ENCODE peak calls at places on chromosome 15, in ten cellular contexts. U is colonic mucosa; E is mucosa of descending colon; D is dorsolateral prefrontal cortex; Y is thoracic aorta; X is fibroblast of villous mesenchyme; N is CD8-positive, alpha-beta T cell; H is fibroblast of the aortic adventitia; T is upper lobe of left lung; F is GM20000. J is an unnamed sample.

GRCh38 chr15:88563638-88564037 is 17.2 kb upstream of the DET1 start:
- DNase-seq in U (no peak), E (no peak), D (no peak), Y (no peak), X (no peak), N (no peak), H (peak), T (no peak), F (no peak), J (no peak)

GRCh38 chr15:52078876-52079700 is 33.5 kb downstream of the BCL2L10 start:
- DNase-seq in U (peak), E (peak), D (peak), Y (peak), X (peak), N (peak), H (peak), T (no peak), F (peak), J (peak)

GRCh38 chr15:99435138-99435695 is 130.6 kb upstream of the MEF2A start:
- DNase-seq in U (peak), E (peak), D (peak), Y (no peak), X (no peak), N (no peak), H (no peak), T (peak), F (no peak), J (no peak)

GRCh38 chr15:73284073-73284472 is 84.7 kb downstream of the HCN4 start:
- DNase-seq in U (no peak), E (no peak), D (no peak), Y (no peak), X (peak), N (no peak), H (peak), T (no peak), F (no peak), J (no peak)

GRCh38 chr15:75641603-75642002 is 1.6 kb upstream of the IMP3 start:
- DNase-seq in U (no peak), E (no peak), D (no peak), Y (no peak), X (no peak), N (no peak), H (no peak), T (no peak), F (no peak), J (no peak)

GRCh38 chr15:88243895-88244787 is 12.4 kb downstream of the NTRK3 start:
- DNase-seq in U (no peak), E (no peak), D (no peak), Y (no peak), X (peak), N (no peak), H (peak), T (no peak), F (peak), J (no peak)

GRCh38 chr15:56719021-56719612 is 14.2 kb downstream of the ZNF280D start:
- DNase-seq in U (no peak), E (no peak), D (no peak), Y (no peak), X (no peak), N (no peak), H (no peak), T (no peak), F (no peak), J (no peak)

GRCh38 chr15:31435891-31436628 is 109.4 kb downstream of the KLF13 start:
- DNase-seq in U (peak), E (peak), D (no peak), Y (no peak), X (no peak), N (no peak), H (no peak), T (no peak), F (no peak), J (no peak)

GRCh38 chr15:76429661-76430060 is 93.1 kb downstream of the ISL2 start:
- DNase-seq in U (no peak), E (no peak), D (no peak), Y (no peak), X (no peak), N (no peak), H (no peak), T (no peak), F (no peak), J (no peak)

GRCh38 chr15:67543348-67543718 is 830 bp downstream of the MAP2K5 start:
- DNase-seq in U (peak), E (peak), D (peak), Y (no peak), X (peak), N (no peak), H (no peak), T (no peak), F (no peak), J (no peak)

GRCh38 chr15:39944711-39945110 is 10.8 kb downstream of the EIF2AK4 start:
- DNase-seq in U (no peak), E (no peak), D (no peak), Y (no peak), X (peak), N (no peak), H (peak), T (no peak), F (no peak), J (no peak)

GRCh38 chr15:71506946-71507345 is 303.4 kb upstream of the NR2E3 start:
- DNase-seq in U (no peak), E (no peak), D (no peak), Y (no peak), X (no peak), N (no peak), H (no peak), T (peak), F (no peak), J (no peak)
- TF ChIP-seq CTCF in U (no peak), E (no peak), D (no peak), Y (no peak), X (no peak), N (no peak), H (no peak), T (no peak), F (no peak), J (no peak)

DNA sequence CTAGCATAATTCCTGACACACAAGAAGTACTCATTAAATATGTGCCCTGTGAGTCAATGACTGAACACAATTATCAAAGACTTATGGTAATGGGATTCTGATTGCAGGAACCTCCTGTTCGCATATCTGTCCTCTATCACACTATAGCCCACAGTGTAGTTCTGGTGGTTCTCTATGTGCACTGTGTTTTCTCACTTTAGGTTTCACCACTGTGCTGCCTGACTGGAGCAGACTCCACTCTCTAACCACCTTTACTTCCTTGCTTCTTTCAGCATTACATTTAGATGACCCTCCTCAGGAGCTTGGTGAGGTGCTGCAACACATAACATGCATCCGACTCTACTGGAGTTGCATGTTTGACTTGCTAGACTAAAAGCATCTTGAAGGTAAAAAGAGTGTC is 777.1 kb downstream of the SQOR start:
- DNase-seq in U (no peak), E (no peak), D (no peak), Y (no peak), X (no peak), N (no peak), H (no peak), T (no peak), F (no peak), J (no peak)
- TF ChIP-seq CTCF in U (no peak), E (no peak), D (no peak), Y (no peak), X (no peak), N (no peak), H (no peak), T (no peak), F (no peak), J (no peak)

GRCh38 chr15:22895465-22896190 is 57.2 kb downstream of the NIPA2 start:
- DNase-seq in U (peak), E (peak), D (no peak), Y (no peak), X (peak), N (no peak), H (peak), T (no peak), F (peak), J (no peak)
- TF ChIP-seq CTCF in U (no peak), E (no peak), D (no peak), Y (no peak), X (no peak), N (no peak), H (no peak), T (no peak), F (no peak), J (no peak)

DNA sequence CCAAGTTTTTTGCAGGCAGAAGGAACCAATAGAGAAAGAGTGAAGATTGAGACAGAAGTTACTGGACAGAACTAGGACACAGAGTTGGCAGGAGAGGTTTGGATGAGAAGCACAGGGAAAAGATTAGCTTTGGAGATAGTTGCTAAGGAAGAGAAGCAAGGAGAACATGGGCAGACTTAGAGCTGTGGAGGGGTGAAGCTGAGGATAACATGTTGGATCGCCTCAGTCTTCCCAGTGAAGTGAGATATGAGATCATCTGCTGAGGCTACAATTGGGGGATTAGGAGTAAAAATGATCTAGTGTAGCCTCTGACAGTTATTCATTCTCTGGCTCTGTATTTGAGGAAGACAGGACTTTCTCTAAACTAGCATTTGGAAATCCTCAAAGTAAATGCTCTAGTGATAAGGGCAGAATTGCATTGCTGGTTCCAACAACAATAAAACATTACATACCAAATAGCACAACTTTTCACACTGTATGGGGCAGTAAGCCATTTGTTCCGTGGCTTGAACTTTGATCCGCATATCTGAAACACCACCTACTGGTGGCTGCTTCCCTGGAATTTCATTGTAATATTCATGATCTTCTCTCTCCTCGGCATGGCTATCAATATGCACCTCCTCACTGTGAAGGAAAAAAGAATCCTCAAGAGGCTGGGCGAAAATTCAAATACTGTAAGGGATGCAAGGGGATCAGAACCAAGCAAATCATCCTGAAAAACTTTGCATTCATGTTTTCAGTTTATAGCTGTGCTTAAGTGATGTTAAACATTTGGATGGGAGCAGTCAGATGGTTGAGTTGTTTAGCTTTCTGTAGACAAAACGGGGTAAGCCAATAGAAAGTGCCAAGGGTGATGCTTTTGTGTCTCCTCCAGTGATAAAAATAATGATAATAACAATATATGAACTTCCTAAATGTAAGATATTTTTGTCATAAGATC is 22.2 kb upstream of the EID1 start:
- DNase-seq in U (peak), E (no peak), D (no peak), Y (no peak), X (peak), N (no peak), H (peak), T (no peak), F (no peak), J (no peak)
- TF ChIP-seq CTCF in U (peak), E (peak), D (peak), Y (peak), X (peak), N (no peak), H (peak), T (peak), F (no peak), J (peak)

DNA sequence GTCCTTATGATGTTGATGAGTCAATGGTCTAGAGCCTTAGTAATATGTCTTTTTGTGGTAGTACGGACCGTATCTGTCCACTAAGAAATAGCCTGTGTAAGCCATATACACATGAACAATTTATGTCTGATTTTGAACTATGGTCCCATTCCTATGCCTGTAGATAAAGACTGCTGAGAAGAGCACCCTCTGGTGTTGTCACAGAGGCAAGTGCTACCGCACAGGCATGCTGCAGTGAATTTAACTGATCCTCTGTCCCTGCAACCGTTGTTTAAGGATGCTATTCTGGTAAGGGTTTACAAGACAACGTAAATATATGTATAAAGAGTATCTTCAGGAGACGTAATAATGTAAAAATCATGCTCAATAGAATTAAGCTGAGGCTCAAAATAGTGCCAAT is 170.7 kb downstream of the UBE3A start:
- DNase-seq in U (no peak), E (no peak), D (no peak), Y (no peak), X (no peak), N (no peak), H (no peak), T (no peak), F (no peak), J (no peak)
- TF ChIP-seq CTCF in U (no peak), E (no peak), D (no peak), Y (no peak), X (no peak), N (no peak), H (no peak), T (no peak), F (no peak), J (peak)

GRCh38 chr15:58189148-58189811 is 51.1 kb downstream of the AQP9 start:
- DNase-seq in U (no peak), E (no peak), D (no peak), Y (no peak), X (no peak), N (no peak), H (no peak), T (no peak), F (no peak), J (no peak)

GRCh38 chr15:58179741-58180381 is 41.7 kb downstream of the AQP9 start:
- DNase-seq in U (no peak), E (no peak), D (no peak), Y (no peak), X (no peak), N (no peak), H (peak), T (no peak), F (no peak), J (no peak)

GRCh38 chr15:58190419-58190818 is 52.2 kb downstream of the AQP9 start:
- DNase-seq in U (no peak), E (no peak), D (no peak), Y (no peak), X (no peak), N (no peak), H (peak), T (no peak), F (no peak), J (no peak)

GRCh38 chr15:58182460-58183163 is 44.4 kb downstream of the AQP9 start:
- DNase-seq in U (no peak), E (peak), D (peak), Y (no peak), X (peak), N (peak), H (peak), T (no peak), F (peak), J (peak)

DNA sequence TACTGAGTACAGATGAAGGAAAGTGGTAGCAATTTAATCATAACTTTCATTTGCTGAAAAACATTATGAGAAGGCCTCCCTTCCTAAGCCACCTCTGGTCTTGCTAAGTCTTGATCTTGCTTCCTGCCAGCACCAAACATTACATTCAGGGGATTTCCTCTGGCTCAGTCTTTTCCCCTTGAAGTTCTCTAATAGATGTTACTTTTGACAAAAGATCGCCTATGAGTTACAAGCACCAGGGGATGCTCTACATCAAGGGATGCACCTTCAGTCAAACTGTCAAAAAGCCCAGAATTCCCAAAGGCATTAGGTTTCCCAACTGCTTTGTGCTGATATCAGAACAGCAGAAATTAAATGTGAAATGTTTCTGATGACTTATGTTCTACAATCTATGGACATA is 47.3 kb downstream of the AQP9 start:
- DNase-seq in U (no peak), E (no peak), D (no peak), Y (no peak), X (no peak), N (no peak), H (peak), T (no peak), F (peak), J (no peak)
- TF ChIP-seq CTCF in U (no peak), E (no peak), D (no peak), Y (no peak), X (peak), N (no peak), H (peak), T (no peak), F (no peak), J (no peak)

DNA sequence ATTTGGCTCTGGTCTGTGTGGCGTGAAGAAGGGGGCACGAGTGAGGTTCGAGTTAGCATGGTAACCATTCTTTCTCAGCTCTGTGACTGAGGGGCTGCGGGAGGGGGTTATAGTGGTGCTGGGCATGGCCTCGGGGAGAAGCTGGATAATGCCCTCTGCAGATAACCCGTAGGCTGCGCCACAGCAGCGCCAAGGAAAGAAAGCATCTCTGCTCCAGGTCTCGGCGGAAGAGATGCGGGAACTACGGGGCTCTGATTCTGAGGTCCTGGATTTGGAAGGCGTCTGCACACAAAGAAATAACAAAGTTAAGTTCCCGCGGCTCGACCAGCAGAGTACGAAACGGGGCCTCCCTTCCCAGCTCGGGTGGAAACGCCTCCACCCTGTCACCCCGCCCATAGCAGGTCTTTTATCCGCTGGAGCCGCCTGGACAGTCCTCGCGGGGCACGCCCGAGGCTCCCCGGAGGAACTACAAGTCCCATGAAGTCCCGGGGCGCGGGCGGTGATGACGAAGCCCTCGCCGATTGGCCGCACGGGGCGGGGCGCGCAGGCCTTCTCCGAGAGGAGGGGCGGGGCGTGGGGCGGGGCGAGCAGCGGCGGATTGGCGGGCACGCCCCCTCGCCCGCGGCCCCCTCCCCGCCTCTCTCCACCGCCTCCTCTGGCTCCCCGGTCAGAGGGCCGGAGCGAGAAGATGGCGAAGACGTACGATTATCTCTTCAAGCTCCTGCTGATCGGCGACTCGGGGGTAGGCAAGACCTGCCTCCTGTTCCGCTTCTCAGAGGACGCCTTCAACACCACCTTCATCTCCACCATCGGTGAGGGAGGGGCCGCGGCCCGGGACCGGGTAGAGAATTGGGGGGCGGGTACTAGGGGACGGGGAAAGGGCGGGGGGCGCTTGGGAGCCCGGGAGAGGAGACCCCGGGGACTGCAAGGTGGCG is at the start of gene RAB8B:
- DNase-seq in U (peak), E (peak), D (peak), Y (peak), X (peak), N (peak), H (peak), T (peak), F (peak), J (peak)
- TF ChIP-seq CTCF in U (no peak), E (peak), D (peak), Y (no peak), X (no peak), N (no peak), H (no peak), T (no peak), F (no peak), J (no peak)

GRCh38 chr15:66498501-66499386 is 1.2 kb upstream of the SNAPC5 start:
- DNase-seq in U (no peak), E (no peak), D (no peak), Y (no peak), X (peak), N (no peak), H (peak), T (no peak), F (no peak), J (no peak)
- TF ChIP-seq CTCF in U (peak), E (no peak), D (peak), Y (peak), X (peak), N (peak), H (peak), T (peak), F (no peak), J (peak)

J was measured in progenitor cell of endocrine pancreas.